ENCODE peak calls at places on chromosomes 13 and 19, in nine cellular contexts. One of them, this sample, is unnamed. For H3K4me1, the result is how much of the 10 kb centered on the place peaks cover.

GRCh38 chr19:18894254-18895037 is 1.5 kb downstream of the CERS1 start:
- DNase-seq in ovary: no peak
- DNase-seq in DND-41: no peak
- DNase-seq in cardiac muscle cell: peak
- DNase-seq in GM12878: no peak
- DNase-seq in CD8-positive, alpha-beta memory T cell: no peak
- DNase-seq in transverse colon: no peak
- DNase-seq in testis: peak
- DNase-seq in mesendoderm: peak
- DNase-seq in this sample: peak

GRCh38 chr19:4640247-4641000 is 1.1 kb downstream of the TNFAIP8L1 start:
- DNase-seq in mesendoderm: no peak
- DNase-seq in ovary: no peak
- DNase-seq in DND-41: no peak
- DNase-seq in testis: no peak
- DNase-seq in transverse colon: peak
- DNase-seq in CD8-positive, alpha-beta memory T cell: no peak
- DNase-seq in GM12878: no peak
- DNase-seq in cardiac muscle cell: no peak
- DNase-seq in this sample: no peak

GRCh38 chr19:6737873-6738725 is 719 bp upstream of the GPR108 start:
- DNase-seq in CD8-positive, alpha-beta memory T cell: peak
- DNase-seq in testis: peak
- DNase-seq in cardiac muscle cell: peak
- DNase-seq in ovary: peak
- DNase-seq in DND-41: peak
- DNase-seq in GM12878: no peak
- DNase-seq in mesendoderm: no peak
- DNase-seq in transverse colon: peak
- DNase-seq in this sample: peak

GRCh38 chr13:87234981-87235380 is 436.2 kb upstream of the SLITRK5 start:
- DNase-seq in testis: no peak
- DNase-seq in GM12878: no peak
- DNase-seq in CD8-positive, alpha-beta memory T cell: no peak
- DNase-seq in cardiac muscle cell: peak
- DNase-seq in mesendoderm: no peak
- DNase-seq in ovary: no peak
- DNase-seq in transverse colon: no peak
- DNase-seq in DND-41: no peak
- DNase-seq in this sample: peak

GRCh38 chr13:66513728-66514127 is 716.4 kb downstream of the PCDH9 start:
- DNase-seq in mesendoderm: no peak
- DNase-seq in testis: no peak
- DNase-seq in cardiac muscle cell: peak
- DNase-seq in transverse colon: no peak
- DNase-seq in CD8-positive, alpha-beta memory T cell: no peak
- DNase-seq in GM12878: no peak
- DNase-seq in DND-41: no peak
- DNase-seq in ovary: no peak
- DNase-seq in this sample: peak

GRCh38 chr13:77779461-77780272 is 82.2 kb downstream of the SLAIN1 start:
- DNase-seq in CD8-positive, alpha-beta memory T cell: no peak
- DNase-seq in cardiac muscle cell: peak
- DNase-seq in GM12878: peak
- DNase-seq in DND-41: peak
- DNase-seq in testis: peak
- DNase-seq in transverse colon: peak
- DNase-seq in mesendoderm: peak
- DNase-seq in ovary: no peak
- DNase-seq in this sample: peak

GRCh38 chr19:30692517-30692870 is 320.3 kb downstream of the ZNF536 start:
- DNase-seq in CD8-positive, alpha-beta memory T cell: no peak
- DNase-seq in DND-41: no peak
- DNase-seq in cardiac muscle cell: peak
- DNase-seq in mesendoderm: no peak
- DNase-seq in transverse colon: no peak
- DNase-seq in ovary: no peak
- DNase-seq in GM12878: no peak
- DNase-seq in testis: no peak
- DNase-seq in this sample: peak

GRCh38 chr13:30664689-30665088 is 47.0 kb downstream of the USPL1 start:
- DNase-seq in DND-41: no peak
- DNase-seq in CD8-positive, alpha-beta memory T cell: no peak
- DNase-seq in testis: no peak
- DNase-seq in GM12878: no peak
- DNase-seq in ovary: no peak
- DNase-seq in cardiac muscle cell: no peak
- DNase-seq in transverse colon: no peak
- DNase-seq in mesendoderm: no peak
- DNase-seq in this sample: no peak

GRCh38 chr13:22014469-22014868 is 343.6 kb downstream of the FGF9 start:
- DNase-seq in ovary: no peak
- DNase-seq in testis: no peak
- DNase-seq in cardiac muscle cell: no peak
- DNase-seq in CD8-positive, alpha-beta memory T cell: no peak
- DNase-seq in DND-41: no peak
- DNase-seq in GM12878: no peak
- DNase-seq in mesendoderm: no peak
- DNase-seq in transverse colon: no peak
- DNase-seq in this sample: no peak

GRCh38 chr13:73754727-73755292 is 379.4 kb downstream of the KLF12 start:
- DNase-seq in cardiac muscle cell: peak
- DNase-seq in transverse colon: no peak
- DNase-seq in DND-41: peak
- DNase-seq in GM12878: no peak
- DNase-seq in mesendoderm: peak
- DNase-seq in CD8-positive, alpha-beta memory T cell: no peak
- DNase-seq in ovary: no peak
- DNase-seq in testis: peak
- DNase-seq in this sample: peak

GRCh38 chr13:67769063-67769986 is 539.2 kb upstream of the PCDH9 start:
- DNase-seq in GM12878: no peak
- DNase-seq in cardiac muscle cell: no peak
- DNase-seq in transverse colon: no peak
- DNase-seq in CD8-positive, alpha-beta memory T cell: no peak
- DNase-seq in DND-41: no peak
- DNase-seq in mesendoderm: no peak
- DNase-seq in testis: no peak
- DNase-seq in ovary: no peak
- DNase-seq in this sample: no peak

GRCh38 chr19:36009220-36009619 is 607 bp upstream of the SYNE4 start:
- DNase-seq in GM12878: no peak
- DNase-seq in cardiac muscle cell: peak
- DNase-seq in DND-41: no peak
- DNase-seq in ovary: peak
- DNase-seq in testis: peak
- DNase-seq in CD8-positive, alpha-beta memory T cell: peak
- DNase-seq in mesendoderm: peak
- DNase-seq in transverse colon: peak
- DNase-seq in this sample: no peak

GRCh38 chr19:46634045-46634655 is 1.9 kb downstream of the GNG8 start:
- DNase-seq in DND-41: peak
- DNase-seq in transverse colon: peak
- DNase-seq in GM12878: no peak
- DNase-seq in mesendoderm: peak
- DNase-seq in ovary: peak
- DNase-seq in testis: peak
- DNase-seq in cardiac muscle cell: peak
- DNase-seq in CD8-positive, alpha-beta memory T cell: peak
- DNase-seq in this sample: peak

GRCh38 chr19:48873476-48874308 is 1.5 kb downstream of the PPP1R15A start:
- DNase-seq in GM12878: no peak
- DNase-seq in testis: peak
- DNase-seq in CD8-positive, alpha-beta memory T cell: no peak
- DNase-seq in cardiac muscle cell: peak
- DNase-seq in ovary: no peak
- DNase-seq in DND-41: no peak
- DNase-seq in mesendoderm: peak
- DNase-seq in transverse colon: no peak
- DNase-seq in this sample: no peak
- H3K4me1 ChIP-seq in GM12878: under half
- H3K4me1 ChIP-seq in testis: under half
- H3K4me1 ChIP-seq in CD8-positive, alpha-beta memory T cell: under half
- H3K4me1 ChIP-seq in cardiac muscle cell: under half
- H3K4me1 ChIP-seq in ovary: under half
- H3K4me1 ChIP-seq in DND-41: under half
- H3K4me1 ChIP-seq in mesendoderm: under half
- H3K4me1 ChIP-seq in transverse colon: half or more
- H3K4me1 ChIP-seq in this sample: under half

GRCh38 chr19:16098821-16099220 is 12.9 kb upstream of the RAB8A start:
- DNase-seq in CD8-positive, alpha-beta memory T cell: no peak
- DNase-seq in GM12878: no peak
- DNase-seq in transverse colon: no peak
- DNase-seq in ovary: no peak
- DNase-seq in mesendoderm: no peak
- DNase-seq in DND-41: no peak
- DNase-seq in testis: no peak
- DNase-seq in cardiac muscle cell: no peak
- DNase-seq in this sample: no peak
- H3K4me1 ChIP-seq in CD8-positive, alpha-beta memory T cell: under half
- H3K4me1 ChIP-seq in GM12878: under half
- H3K4me1 ChIP-seq in transverse colon: under half
- H3K4me1 ChIP-seq in ovary: under half
- H3K4me1 ChIP-seq in mesendoderm: under half
- H3K4me1 ChIP-seq in DND-41: under half
- H3K4me1 ChIP-seq in testis: under half
- H3K4me1 ChIP-seq in cardiac muscle cell: under half
- H3K4me1 ChIP-seq in this sample: under half

DNA sequence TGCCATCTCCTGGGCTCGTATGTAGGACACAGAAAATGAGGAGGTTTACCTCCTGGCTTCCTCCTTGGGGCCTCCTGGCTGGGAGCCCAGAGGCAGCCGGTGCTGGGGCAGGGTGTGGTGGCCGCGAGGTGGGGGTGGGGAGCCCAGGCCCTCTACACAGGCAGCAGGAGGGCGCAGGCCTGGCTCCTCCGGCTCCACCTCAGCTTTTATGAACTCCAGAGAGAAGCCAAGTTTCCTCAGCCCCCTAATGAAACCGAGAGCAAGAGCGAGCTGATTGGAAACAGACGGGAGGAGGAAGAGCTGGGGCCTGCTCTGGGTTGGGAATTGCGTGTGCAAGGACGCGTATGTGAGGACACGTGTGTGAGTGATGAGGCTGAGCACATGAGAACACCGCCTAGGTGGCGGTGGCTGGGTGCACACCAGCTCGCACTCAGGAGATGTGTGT is 23.1 kb downstream of the LYL1 start:
- DNase-seq in testis: no peak
- DNase-seq in DND-41: no peak
- DNase-seq in mesendoderm: no peak
- DNase-seq in GM12878: no peak
- DNase-seq in cardiac muscle cell: peak
- DNase-seq in CD8-positive, alpha-beta memory T cell: no peak
- DNase-seq in ovary: peak
- DNase-seq in transverse colon: peak
- DNase-seq in this sample: peak
- H3K4me1 ChIP-seq in testis: under half
- H3K4me1 ChIP-seq in DND-41: under half
- H3K4me1 ChIP-seq in mesendoderm: under half
- H3K4me1 ChIP-seq in GM12878: under half
- H3K4me1 ChIP-seq in cardiac muscle cell: under half
- H3K4me1 ChIP-seq in CD8-positive, alpha-beta memory T cell: under half
- H3K4me1 ChIP-seq in ovary: under half
- H3K4me1 ChIP-seq in transverse colon: under half
- H3K4me1 ChIP-seq in this sample: under half

GRCh38 chr13:111158136-111158805 is 43.2 kb downstream of the ARHGEF7 start:
- DNase-seq in mesendoderm: no peak
- DNase-seq in cardiac muscle cell: peak
- DNase-seq in DND-41: no peak
- DNase-seq in GM12878: no peak
- DNase-seq in ovary: no peak
- DNase-seq in CD8-positive, alpha-beta memory T cell: no peak
- DNase-seq in testis: no peak
- DNase-seq in transverse colon: no peak
- DNase-seq in this sample: no peak

GRCh38 chr13:111160648-111161047 is 45.5 kb downstream of the ARHGEF7 start:
- DNase-seq in cardiac muscle cell: no peak
- DNase-seq in ovary: no peak
- DNase-seq in GM12878: no peak
- DNase-seq in transverse colon: no peak
- DNase-seq in DND-41: no peak
- DNase-seq in testis: no peak
- DNase-seq in mesendoderm: no peak
- DNase-seq in CD8-positive, alpha-beta memory T cell: no peak
- DNase-seq in this sample: no peak

GRCh38 chr13:111156421-111156820 is 41.3 kb downstream of the ARHGEF7 start:
- DNase-seq in DND-41: no peak
- DNase-seq in CD8-positive, alpha-beta memory T cell: no peak
- DNase-seq in GM12878: no peak
- DNase-seq in transverse colon: no peak
- DNase-seq in ovary: no peak
- DNase-seq in testis: no peak
- DNase-seq in mesendoderm: no peak
- DNase-seq in cardiac muscle cell: no peak
- DNase-seq in this sample: no peak

GRCh38 chr13:111161601-111162600 is 46.8 kb downstream of the ARHGEF7 start:
- DNase-seq in transverse colon: no peak
- DNase-seq in GM12878: no peak
- DNase-seq in ovary: no peak
- DNase-seq in DND-41: no peak
- DNase-seq in mesendoderm: no peak
- DNase-seq in cardiac muscle cell: no peak
- DNase-seq in CD8-positive, alpha-beta memory T cell: no peak
- DNase-seq in testis: no peak
- DNase-seq in this sample: no peak

DNA sequence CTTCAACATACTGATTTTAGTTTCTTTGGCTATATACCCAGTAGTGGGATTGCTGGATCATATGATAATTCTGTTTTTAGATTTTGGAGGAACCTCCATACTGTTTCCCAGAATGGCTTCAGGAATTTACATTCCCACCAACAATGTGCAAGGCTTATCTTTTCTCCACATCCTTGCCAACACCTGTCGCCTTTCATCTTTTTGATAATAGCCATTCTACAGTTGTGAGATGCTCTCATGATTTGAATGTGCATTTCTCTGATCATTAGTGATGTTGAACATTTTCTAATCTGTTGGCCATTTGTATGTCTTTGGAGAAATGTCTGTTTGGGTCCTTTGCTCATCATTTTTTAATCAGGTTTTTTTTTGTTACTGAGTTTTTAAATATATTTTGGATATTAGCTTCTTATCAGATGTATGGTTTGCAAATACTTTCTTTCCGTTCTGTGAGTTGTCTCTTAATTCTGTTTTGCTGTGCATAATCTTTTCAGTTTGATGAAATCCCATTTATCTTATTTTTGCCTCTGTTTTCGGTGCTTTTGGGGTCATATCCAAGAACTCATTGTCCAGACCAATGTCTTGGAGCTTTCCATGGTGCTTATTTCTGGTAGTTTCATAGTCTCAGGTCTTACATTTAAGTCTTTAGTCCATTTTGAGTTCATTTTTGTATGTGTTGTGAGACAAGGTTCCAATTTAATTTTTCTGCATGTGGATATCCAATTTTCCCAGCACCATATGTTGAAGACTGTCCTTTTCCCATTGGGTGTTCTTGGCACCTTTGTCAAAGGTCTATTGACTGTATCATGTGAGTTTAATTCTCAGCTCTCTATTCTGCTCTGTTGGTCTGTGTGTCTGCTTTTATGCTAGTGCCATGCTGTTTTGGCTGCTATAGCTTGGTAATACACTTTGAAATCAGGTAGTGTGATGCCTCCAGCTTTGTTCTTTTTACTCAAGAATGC is 44.5 kb downstream of the ARHGEF7 start:
- DNase-seq in mesendoderm: no peak
- DNase-seq in CD8-positive, alpha-beta memory T cell: no peak
- DNase-seq in cardiac muscle cell: no peak
- DNase-seq in transverse colon: no peak
- DNase-seq in DND-41: no peak
- DNase-seq in testis: no peak
- DNase-seq in ovary: no peak
- DNase-seq in GM12878: no peak
- DNase-seq in this sample: no peak
- H3K4me1 ChIP-seq in mesendoderm: under half
- H3K4me1 ChIP-seq in CD8-positive, alpha-beta memory T cell: under half
- H3K4me1 ChIP-seq in cardiac muscle cell: under half
- H3K4me1 ChIP-seq in transverse colon: under half
- H3K4me1 ChIP-seq in DND-41: under half
- H3K4me1 ChIP-seq in testis: under half
- H3K4me1 ChIP-seq in ovary: under half
- H3K4me1 ChIP-seq in GM12878: under half
- H3K4me1 ChIP-seq in this sample: under half